ENCODE peak calls at places on chromosomes 7 and 10, in six cellular contexts. Q is uterus, C is astrocyte, S is breast epithelium, A is cardiac muscle cell, W is body of pancreas. G is an unnamed sample. For H3K4me1, the result is how much of the 10 kb centered on the place peaks cover.

GRCh38 chr10:70174058-70174741 is 3.9 kb upstream of the SAR1A start:
- DNase-seq in C (no peak), S (no peak), W (peak), Q (no peak), A (no peak), G (no peak)

GRCh38 chr7:111240371-111240770 is 149.4 kb downstream of the LRRN3 start:
- DNase-seq in A (no peak), Q (no peak), W (no peak), S (no peak), C (no peak), G (no peak)

GRCh38 chr7:151570366-151570915 is 50.7 kb upstream of the RHEB start:
- DNase-seq in W (no peak), C (no peak), Q (no peak), A (peak), S (no peak), G (no peak)

GRCh38 chr10:3838723-3839437 is 53.9 kb upstream of the KLF6 start:
- DNase-seq in C (no peak), W (no peak), S (no peak), Q (no peak), A (no peak), G (no peak)

GRCh38 chr7:44108768-44109750 is 4.9 kb downstream of the AEBP1 start:
- DNase-seq in Q (no peak), C (no peak), W (no peak), A (no peak), S (no peak), G (peak)

GRCh38 chr7:79806161-79806734 is 328.4 kb upstream of the GNAI1 start:
- DNase-seq in A (peak), S (no peak), Q (no peak), W (no peak), C (no peak), G (no peak)

GRCh38 chr10:44260286-44260928 is 124.5 kb downstream of the CXCL12 start:
- DNase-seq in W (no peak), A (no peak), Q (no peak), S (no peak), C (no peak), G (no peak)

GRCh38 chr10:65377687-65378086 is 1548.1 kb upstream of the LRRTM3 start:
- DNase-seq in S (no peak), W (no peak), Q (no peak), C (no peak), A (no peak), G (peak)

GRCh38 chr7:158568974-158569857 is 18.4 kb downstream of the PTPRN2 start:
- DNase-seq in C (no peak), W (no peak), S (no peak), Q (no peak), A (no peak), G (no peak)

GRCh38 chr10:125187238-125188194 is 27.2 kb upstream of the CTBP2 start:
- DNase-seq in S (no peak), W (peak), Q (no peak), C (no peak), A (no peak), G (no peak)

GRCh38 chr7:102450242-102450641 is 14.4 kb downstream of the ALKBH4 start:
- DNase-seq in A (no peak), C (no peak), S (no peak), Q (no peak), W (no peak), G (no peak)

GRCh38 chr7:149369497-149369896 is 91.4 kb downstream of the ZNF777 start:
- DNase-seq in W (no peak), S (no peak), Q (no peak), C (no peak), A (no peak), G (peak)

GRCh38 chr7:96089511-96089910 is 232.4 kb downstream of the SLC25A13 start:
- DNase-seq in W (no peak), C (no peak), Q (no peak), A (no peak), S (no peak), G (no peak)

GRCh38 chr7:8063706-8064297 is 95.2 kb downstream of the GLCCI1 start:
- DNase-seq in S (no peak), A (no peak), W (no peak), C (peak), Q (no peak), G (no peak)

GRCh38 chr7:85261341-85261740 is 74.5 kb upstream of the SEMA3D start:
- DNase-seq in C (peak), A (peak), Q (no peak), W (no peak), S (no peak), G (no peak)

GRCh38 chr10:63481815-63482421 is 16.1 kb upstream of the JMJD1C start:
- DNase-seq in Q (no peak), W (no peak), A (peak), S (no peak), C (no peak), G (no peak)

GRCh38 chr7:31796375-31796774 is 109.4 kb downstream of the PPP1R17 start:
- DNase-seq in S (no peak), C (no peak), A (no peak), W (no peak), Q (no peak), G (no peak)

GRCh38 chr10:2508971-2509605 is 558.3 kb upstream of the PFKP start:
- DNase-seq in S (no peak), A (no peak), Q (no peak), W (no peak), C (peak), G (no peak)

GRCh38 chr10:25547391-25547790 is 372.6 kb downstream of the GPR158 start:
- DNase-seq in Q (no peak), C (peak), S (no peak), A (peak), W (no peak), G (no peak)

GRCh38 chr7:31192996-31193395 is 140.9 kb downstream of the ADCYAP1R1 start:
- DNase-seq in A (peak), W (peak), S (peak), C (peak), Q (peak), G (peak)

GRCh38 chr7:150964593-150965111 is 13.5 kb downstream of the KCNH2 start:
- DNase-seq in Q (no peak), A (no peak), C (no peak), W (peak), S (no peak), G (no peak)

GRCh38 chr7:20358762-20359282 is 28.1 kb downstream of the ITGB8 start:
- DNase-seq in Q (no peak), A (no peak), S (no peak), C (no peak), W (no peak), G (no peak)

GRCh38 chr10:4312046-4312835 is 513.8 kb upstream of the AKR1E2 start:
- DNase-seq in W (no peak), A (no peak), S (no peak), Q (no peak), C (no peak), G (no peak)

GRCh38 chr7:137937202-137937560 is 64.7 kb downstream of the CREB3L2 start:
- DNase-seq in W (no peak), C (peak), A (no peak), Q (no peak), S (no peak), G (no peak)

GRCh38 chr7:143385891-143386781 is 5.0 kb downstream of the ZYX start:
- DNase-seq in C (peak), S (no peak), Q (no peak), A (peak), W (no peak), G (no peak)

GRCh38 chr10:122864901-122865300 is 14.5 kb downstream of the FAM24B start:
- DNase-seq in A (peak), C (peak), Q (no peak), S (no peak), W (no peak), G (no peak)

GRCh38 chr10:80530251-80530650 is 7.5 kb upstream of the SH2D4B start:
- DNase-seq in A (peak), C (no peak), Q (no peak), S (no peak), W (peak), G (no peak)

GRCh38 chr10:80452688-80453391 is 1.3 kb upstream of the TSPAN14 start:
- DNase-seq in S (no peak), A (no peak), C (no peak), W (peak), Q (no peak), G (no peak)

GRCh38 chr7:96707901-96708774 is 1.5 kb downstream of the SEM1 start:
- DNase-seq in S (no peak), W (no peak), C (no peak), A (no peak), Q (no peak), G (no peak)

GRCh38 chr10:101014230-101014884 is 14.7 kb downstream of the LZTS2 start:
- DNase-seq in C (no peak), S (peak), W (peak), A (peak), Q (peak), G (peak)

DNA sequence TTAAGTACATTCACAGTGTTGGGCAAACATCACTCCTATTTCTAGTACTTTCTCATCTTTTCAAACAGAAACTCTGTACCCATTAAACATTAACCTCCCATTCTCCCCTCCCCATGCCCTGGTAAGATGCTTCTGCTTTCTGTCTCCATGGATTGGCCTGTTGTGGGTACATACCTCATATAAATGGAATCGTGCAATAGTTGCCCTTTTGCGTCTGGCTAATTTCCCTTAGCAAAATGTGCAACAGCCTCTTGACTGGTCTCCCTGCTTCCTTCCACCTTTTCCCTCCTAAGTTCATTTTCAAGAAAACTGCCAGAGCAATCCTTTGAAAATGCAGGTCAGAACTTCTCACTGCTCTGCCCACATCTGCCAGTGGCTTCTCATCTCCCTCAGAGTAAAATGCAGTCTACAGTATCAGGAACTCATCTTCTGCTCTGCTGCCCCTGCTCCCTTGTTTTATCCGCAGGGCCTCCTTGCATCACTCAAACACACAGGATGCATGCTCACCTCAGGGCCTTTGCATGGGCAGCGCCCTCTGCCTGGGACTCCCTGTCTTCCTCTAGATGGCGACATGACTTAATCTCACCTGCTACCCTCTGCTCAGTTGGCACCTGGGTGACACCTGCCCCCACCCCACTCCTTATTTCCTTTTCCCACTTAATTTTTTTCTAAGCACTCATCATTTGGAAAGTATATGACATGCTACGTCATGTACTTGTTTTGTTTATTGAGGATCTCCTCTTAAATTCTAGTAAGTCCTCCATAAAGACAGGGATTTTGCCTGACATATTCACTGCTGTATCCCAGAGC is 44.3 kb upstream of the ECHDC3 start:
- DNase-seq in C (no peak), A (no peak), W (no peak), Q (no peak), S (no peak), G (no peak)
- H3K4me1 ChIP-seq in C (under half), A (under half), W (under half), Q (under half), S (under half), G (under half)

GRCh38 chr7:1942026-1942703 is 272.1 kb downstream of the ELFN1 start:
- DNase-seq in A (no peak), W (no peak), C (no peak), Q (no peak), S (no peak), G (no peak)

GRCh38 chr7:1943933-1944618 is 274.0 kb downstream of the ELFN1 start:
- DNase-seq in S (no peak), W (no peak), A (no peak), C (no peak), Q (no peak), G (no peak)

GRCh38 chr7:1942704-1943294 is 272.7 kb downstream of the ELFN1 start:
- DNase-seq in A (no peak), W (no peak), C (no peak), Q (no peak), S (no peak), G (no peak)

GRCh38 chr7:1944619-1945210 is 274.6 kb downstream of the ELFN1 start:
- DNase-seq in A (no peak), C (no peak), S (no peak), W (no peak), Q (no peak), G (no peak)

GRCh38 chr7:1943326-1943725 is 273.2 kb downstream of the ELFN1 start:
- DNase-seq in S (no peak), Q (no peak), C (no peak), W (no peak), A (no peak), G (no peak)
- H3K4me1 ChIP-seq in S (under half), Q (under half), C (under half), W (under half), A (under half), G (under half)

GRCh38 chr10:116427671-116428070 is at the start of gene PNLIPRP3:
- DNase-seq in C (no peak), W (no peak), Q (no peak), S (no peak), A (no peak), G (no peak)

GRCh38 chr10:116437076-116437692 is 9.5 kb downstream of the PNLIPRP3 start:
- DNase-seq in A (no peak), S (no peak), C (no peak), W (no peak), Q (no peak), G (no peak)

GRCh38 chr10:116429288-116429977 is 1.8 kb downstream of the PNLIPRP3 start:
- DNase-seq in W (no peak), C (no peak), Q (no peak), A (no peak), S (no peak), G (no peak)

GRCh38 chr10:116430288-116430687 is 2.6 kb downstream of the PNLIPRP3 start:
- DNase-seq in W (no peak), C (no peak), S (no peak), Q (no peak), A (no peak), G (no peak)

GRCh38 chr10:116431598-116431997 is 4.0 kb downstream of the PNLIPRP3 start:
- DNase-seq in W (no peak), S (no peak), Q (no peak), C (no peak), A (no peak), G (no peak)
- H3K4me1 ChIP-seq in W (under half), S (under half), Q (under half), C (under half), A (under half), G (under half)

GRCh38 chr10:55374917-55375316 is 573.9 kb upstream of the PCDH15 start:
- DNase-seq in A (no peak), W (no peak), Q (no peak), C (peak), S (no peak), G (no peak)
- H3K4me1 ChIP-seq in A (under half), W (under half), Q (under half), C (under half), S (under half), G (under half)

GRCh38 chr10:19835952-19836351 is 19.7 kb downstream of the PLXDC2 start:
- DNase-seq in W (no peak), S (no peak), A (no peak), Q (no peak), C (no peak), G (no peak)

GRCh38 chr10:19828278-19829049 is 12.2 kb downstream of the PLXDC2 start:
- DNase-seq in A (peak), S (no peak), Q (no peak), W (no peak), C (no peak), G (no peak)

GRCh38 chr10:19833508-19833824 is 17.2 kb downstream of the PLXDC2 start:
- DNase-seq in Q (no peak), S (no peak), C (no peak), W (no peak), A (no peak), G (no peak)

DNA sequence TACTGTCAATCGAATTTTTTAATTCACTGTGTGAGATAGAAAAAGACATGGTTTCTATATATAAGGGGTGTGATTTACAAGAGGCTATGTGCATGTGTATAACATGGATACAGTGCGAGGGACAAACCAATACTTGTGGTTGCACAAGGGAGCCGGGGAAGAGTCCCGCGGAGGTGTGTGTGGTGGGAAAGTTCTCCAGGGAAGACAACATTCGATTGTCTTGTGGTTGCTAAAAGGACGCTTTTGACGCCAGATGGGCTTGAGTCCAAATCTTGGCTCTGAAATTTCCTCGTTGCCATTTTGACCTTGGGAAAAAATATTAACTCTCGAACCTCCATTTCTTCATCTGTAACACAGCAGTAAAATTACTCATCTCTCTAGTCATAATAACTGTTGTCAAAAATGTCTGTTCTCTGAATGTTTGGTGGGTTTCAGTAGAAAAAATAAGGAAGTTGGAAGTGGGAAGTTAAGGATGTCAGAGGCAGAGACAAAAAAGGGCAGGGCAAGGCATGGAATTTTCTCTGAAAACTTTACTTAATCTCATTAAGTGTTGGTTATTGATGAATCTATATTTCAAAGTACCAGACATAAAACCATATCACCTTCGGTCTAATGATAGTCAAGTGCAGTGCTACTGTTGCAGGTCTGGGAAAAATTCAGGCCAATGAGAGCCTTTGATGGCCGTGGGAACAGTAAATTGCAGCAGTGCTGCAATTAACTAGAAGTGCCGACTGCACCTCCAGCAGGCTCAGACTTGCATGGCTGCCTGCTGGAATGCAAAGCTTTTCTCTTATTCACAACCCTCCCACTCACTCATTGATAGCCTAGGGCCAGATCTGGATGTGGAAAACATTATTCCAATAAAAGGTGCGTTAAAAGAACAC is 16.6 kb downstream of the PLXDC2 start:
- DNase-seq in W (no peak), C (peak), A (peak), Q (no peak), S (no peak), G (no peak)
- H3K4me1 ChIP-seq in W (under half), C (under half), A (under half), Q (under half), S (under half), G (under half)

GRCh38 chr10:34192646-34193045 is 622.5 kb downstream of the PARD3 start:
- DNase-seq in Q (no peak), W (no peak), S (no peak), C (no peak), A (no peak), G (no peak)
- H3K4me1 ChIP-seq in Q (under half), W (under half), S (under half), C (under half), A (under half), G (under half)

DNA sequence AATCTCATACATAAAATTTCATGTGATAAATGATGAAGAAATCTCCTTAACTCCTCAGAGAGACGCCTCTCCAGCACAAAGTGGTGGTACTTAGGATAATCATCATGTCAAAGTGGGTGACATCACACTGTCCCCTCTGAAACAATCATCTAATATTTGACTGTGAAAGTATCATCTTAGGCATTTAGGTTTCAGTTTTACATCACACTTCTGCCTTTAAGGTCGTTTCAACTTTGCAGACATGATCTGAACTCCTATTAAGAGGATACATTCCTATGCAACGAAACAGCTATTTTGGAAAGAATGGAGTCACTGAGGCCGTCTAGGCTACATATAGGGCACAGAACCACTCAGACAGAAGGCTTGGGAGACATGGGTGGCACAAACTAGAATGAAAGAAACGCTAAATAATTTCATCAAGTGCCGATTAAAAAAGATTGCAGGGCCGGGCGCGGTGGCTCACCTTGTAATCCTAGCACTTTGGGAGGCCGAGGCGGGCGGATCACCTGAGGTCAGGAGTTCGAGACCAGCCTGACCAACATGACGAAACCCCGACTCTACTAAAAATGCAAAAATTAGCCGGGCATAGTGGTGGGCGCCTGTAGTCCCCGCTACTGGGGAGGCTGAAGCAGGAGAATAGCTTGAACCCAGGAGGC is 2.0 kb downstream of the VOPP1 start:
- DNase-seq in Q (no peak), S (no peak), W (no peak), A (no peak), C (no peak), G (no peak)
- H3K4me1 ChIP-seq in Q (under half), S (under half), W (under half), A (under half), C (under half), G (under half)